ENCODE peak calls at places on chromosomes 3 and 15, in seven cellular contexts. M is uterus, O is neuronal stem cell, Z is neural progenitor cell, L is A549, F is dorsolateral prefrontal cortex, U is heart left ventricle. X is an unnamed sample.

GRCh38 chr15:43903864-43904290 is 77.1 kb downstream of the WDR76 start:
- DNase-seq in M (peak; percentile 20), O (peak; percentile 89), Z (peak; percentile 90), L (peak; percentile 44), F (peak; percentile 44), U (no peak), X (peak; percentile 29)

GRCh38 chr3:104885214-104885814 is 481.4 kb upstream of the ALCAM start:
- DNase-seq in M (no peak), O (no peak), Z (no peak), L (no peak), F (no peak), U (no peak), X (no peak)

GRCh38 chr3:149468504-149469212 is 5.8 kb upstream of the TM4SF4 start:
- DNase-seq in M (no peak), O (no peak), Z (no peak), L (no peak), F (no peak), U (no peak), X (no peak)

GRCh38 chr15:29952245-29952644 is 130.0 kb upstream of the TJP1 start:
- DNase-seq in M (peak; percentile 34), O (no peak), Z (peak; percentile 40), L (no peak), F (peak; percentile 76), U (no peak), X (peak; percentile 40)

GRCh38 chr3:184582583-184582982 is 21.0 kb downstream of the EPHB3 start:
- DNase-seq in M (no peak), O (no peak), Z (peak; percentile 88), L (no peak), F (peak; percentile 59), U (no peak), X (peak; percentile 52)

GRCh38 chr15:61169275-61169903 is 59.7 kb downstream of the RORA start:
- DNase-seq in M (no peak), O (no peak), Z (no peak), L (no peak), F (no peak), U (no peak), X (no peak)

GRCh38 chr3:48157950-48158376 is 30.3 kb downstream of the CDC25A start:
- DNase-seq in M (peak; percentile 64), O (peak; percentile 59), Z (peak; percentile 84), L (peak; percentile 58), F (peak; percentile 43), U (peak; percentile 81), X (no peak)

GRCh38 chr3:99953596-99953995 is 135.9 kb downstream of the CMSS1 start:
- DNase-seq in M (no peak), O (no peak), Z (no peak), L (no peak), F (no peak), U (no peak), X (no peak)

DNA sequence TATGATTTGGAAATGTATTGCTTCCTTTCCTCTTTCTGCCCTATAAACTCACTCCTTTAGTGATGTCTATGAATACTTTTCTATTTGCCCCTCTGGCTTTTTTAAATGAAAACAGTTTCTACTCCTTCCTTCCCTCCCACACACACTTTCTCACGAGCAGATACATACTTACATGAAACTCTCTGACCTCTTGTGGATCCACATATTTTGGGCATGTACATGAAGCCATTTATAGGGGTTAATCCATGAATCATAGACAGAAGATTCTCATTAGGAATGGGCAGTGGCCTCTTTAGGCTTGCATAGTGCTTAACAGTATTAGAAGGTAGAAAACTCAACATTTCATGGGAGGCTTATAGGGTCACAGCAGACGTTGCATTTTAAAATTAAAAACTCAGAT is 24.8 kb downstream of the ANAPC13 start:
- DNase-seq in M (no peak), O (no peak), Z (no peak), L (no peak), F (no peak), U (no peak), X (no peak)
- H3K27ac ChIP-seq in M (peak overlapping the region; percentile 11), O (no peak overlapping the region), Z (no peak overlapping the region), L (no peak overlapping the region), F (no peak overlapping the region), U (no peak overlapping the region), X (no peak overlapping the region)

DNA sequence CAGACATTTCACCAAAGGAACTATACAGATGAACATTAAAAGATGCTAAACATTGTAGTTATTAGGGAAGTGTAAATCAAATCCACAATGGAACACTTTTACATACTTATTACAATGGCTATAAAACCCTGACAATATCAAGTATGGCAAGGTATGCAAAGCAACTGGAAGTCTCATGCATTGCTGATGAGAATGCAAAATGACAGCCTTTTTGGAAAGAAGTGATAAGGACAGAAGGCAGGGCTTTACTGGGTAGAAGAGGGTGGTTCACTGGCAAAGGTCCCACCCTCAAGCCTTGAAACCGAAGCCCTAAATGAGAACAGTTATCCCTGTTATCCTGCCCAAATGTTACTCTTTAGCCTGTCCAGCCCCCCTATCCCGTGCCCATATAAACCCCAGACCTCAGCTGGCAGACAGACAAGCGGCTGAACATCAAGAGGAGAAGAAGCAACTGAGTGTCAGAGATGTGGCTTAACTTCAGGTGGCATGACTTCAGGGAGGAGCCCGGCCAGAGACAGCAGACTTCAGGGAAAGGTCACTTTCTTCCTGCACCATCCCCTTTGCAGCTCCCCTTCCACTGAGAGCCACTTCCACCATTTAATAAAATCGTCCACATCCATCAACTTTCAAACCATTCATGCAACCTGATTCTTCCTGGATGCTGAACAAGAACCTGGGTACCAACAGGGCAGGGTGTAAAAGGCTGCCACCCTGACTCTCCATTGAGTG is 722 bp upstream of the GCSAM start:
- DNase-seq in M (no peak), O (no peak), Z (no peak), L (no peak), F (no peak), U (no peak), X (no peak)
- H3K27ac ChIP-seq in M (no peak overlapping the region), O (no peak overlapping the region), Z (no peak overlapping the region), L (no peak overlapping the region), F (no peak overlapping the region), U (no peak overlapping the region), X (no peak overlapping the region)

DNA sequence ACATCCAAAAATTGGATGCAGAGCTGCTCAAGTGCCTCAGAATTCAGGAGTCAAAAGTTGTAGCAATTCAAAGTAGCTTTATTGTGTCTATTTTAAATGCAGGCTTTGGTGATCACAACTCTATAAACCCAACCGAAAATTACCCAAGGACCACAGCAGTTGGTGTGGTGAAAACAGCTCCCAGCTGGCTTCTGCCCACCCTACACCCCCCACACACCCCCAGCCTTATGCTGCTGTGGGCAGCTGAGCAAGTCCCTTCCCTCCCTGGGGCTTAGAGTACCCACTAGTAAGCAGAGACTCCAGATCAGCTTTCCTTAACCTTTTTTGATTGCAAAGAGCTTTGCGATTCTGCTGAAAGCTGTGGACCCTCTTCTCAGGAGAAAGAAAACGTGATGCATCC is 5.7 kb upstream of the HES1 start:
- DNase-seq in M (no peak), O (no peak), Z (no peak), L (no peak), F (no peak), U (no peak), X (no peak)
- H3K27ac ChIP-seq in M (no peak overlapping the region), O (no peak overlapping the region), Z (no peak overlapping the region), L (no peak overlapping the region), F (no peak overlapping the region), U (no peak overlapping the region), X (no peak overlapping the region)

GRCh38 chr3:172103724-172104123 is 64.3 kb downstream of the FNDC3B start:
- DNase-seq in M (no peak), O (no peak), Z (no peak), L (no peak), F (no peak), U (no peak), X (no peak)
- H3K27ac ChIP-seq in M (no peak overlapping the region), O (peak overlapping the region; percentile 37), Z (peak overlapping the region; percentile 31), L (peak overlapping the region; percentile 11), F (no peak overlapping the region), U (no peak overlapping the region), X (no peak overlapping the region)

GRCh38 chr3:143170043-143170442 is 50.5 kb downstream of the CHST2 start:
- DNase-seq in M (no peak), O (no peak), Z (no peak), L (no peak), F (no peak), U (no peak), X (no peak)

GRCh38 chr3:143171141-143171651 is 51.6 kb downstream of the CHST2 start:
- DNase-seq in M (no peak), O (no peak), Z (no peak), L (no peak), F (no peak), U (no peak), X (no peak)

GRCh38 chr3:143172313-143173054 is 52.9 kb downstream of the CHST2 start:
- DNase-seq in M (no peak), O (no peak), Z (no peak), L (no peak), F (no peak), U (no peak), X (no peak)

GRCh38 chr3:143171656-143172055 is 52.1 kb downstream of the CHST2 start:
- DNase-seq in M (no peak), O (no peak), Z (no peak), L (no peak), F (no peak), U (no peak), X (no peak)

DNA sequence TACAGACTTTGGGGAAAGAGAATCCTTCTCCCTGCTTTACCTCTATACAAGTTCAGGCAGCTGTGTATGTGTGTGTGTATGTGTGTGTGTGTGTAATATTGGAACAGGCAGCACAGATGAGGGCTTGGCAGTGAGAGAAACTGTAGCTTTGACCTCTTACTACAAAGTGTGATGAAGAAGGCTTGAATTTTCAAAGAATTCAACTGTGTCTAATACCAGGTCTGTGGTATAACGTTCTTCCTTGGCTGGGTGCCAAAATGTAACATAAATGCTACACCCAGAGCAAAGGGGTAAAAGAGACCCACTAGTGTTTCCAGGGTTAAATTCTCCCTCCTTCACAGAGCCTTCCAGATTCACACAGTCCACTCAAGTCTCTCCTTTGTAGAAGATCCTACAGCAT is 51.1 kb downstream of the CHST2 start:
- DNase-seq in M (no peak), O (no peak), Z (no peak), L (no peak), F (no peak), U (no peak), X (no peak)
- H3K27ac ChIP-seq in M (peak overlapping the region; percentile 50), O (no peak overlapping the region), Z (no peak overlapping the region), L (no peak overlapping the region), F (no peak overlapping the region), U (peak overlapping the region; percentile 29), X (no peak overlapping the region)

GRCh38 chr3:169146112-169146665 is 517.3 kb downstream of the MECOM start:
- DNase-seq in M (peak; percentile 22), O (peak; percentile 50), Z (peak; percentile 81), L (no peak), F (no peak), U (peak; percentile 76), X (no peak)

GRCh38 chr3:169144691-169145090 is 518.8 kb downstream of the MECOM start:
- DNase-seq in M (no peak), O (no peak), Z (no peak), L (no peak), F (no peak), U (no peak), X (no peak)

GRCh38 chr3:169144271-169144670 is 519.2 kb downstream of the MECOM start:
- DNase-seq in M (no peak), O (no peak), Z (no peak), L (no peak), F (no peak), U (no peak), X (no peak)

GRCh38 chr3:169145551-169145950 is 518.0 kb downstream of the MECOM start:
- DNase-seq in M (no peak), O (no peak), Z (no peak), L (no peak), F (no peak), U (no peak), X (no peak)

DNA sequence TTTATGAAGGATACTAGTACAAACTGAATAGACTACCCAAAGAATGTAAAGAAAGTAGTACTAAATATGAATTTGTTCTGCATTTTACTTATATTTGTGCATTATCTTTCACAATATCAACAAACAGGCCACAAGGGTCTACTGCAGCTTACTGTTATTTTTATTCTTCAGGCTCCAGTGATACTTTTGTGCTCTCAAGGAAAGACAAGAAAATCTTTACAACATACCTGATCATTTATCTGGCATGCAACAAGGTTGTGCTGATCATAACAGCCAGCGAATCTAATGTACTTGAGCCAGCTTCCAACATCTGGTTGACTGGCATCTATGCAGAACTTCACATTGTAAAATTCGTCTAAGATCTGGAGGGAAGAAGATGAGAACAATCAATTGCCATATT is 520.0 kb downstream of the MECOM start:
- DNase-seq in M (no peak), O (no peak), Z (no peak), L (no peak), F (no peak), U (no peak), X (no peak)
- H3K27ac ChIP-seq in M (peak overlapping the region; percentile 77), O (no peak overlapping the region), Z (no peak overlapping the region), L (no peak overlapping the region), F (peak overlapping the region; percentile 19), U (peak overlapping the region; percentile 61), X (no peak overlapping the region)

X was measured in substantia nigra.